ENCODE peak calls at places on chromosome 12, in seven cellular contexts. F is SK-N-SH, T is PC-3, Z is neuronal stem cell, S is fibroblast of lung, M is HCT116, R is mammary epithelial cell. Y is an unnamed sample.

GRCh38 chr12:6471992-6472366 is 1.5 kb upstream of the VAMP1 start:
- DNase-seq in F (no peak), T (no peak), Z (no peak), S (no peak), M (no peak), R (peak), Y (peak)

GRCh38 chr12:106226884-106227640 is 20.8 kb downstream of the CKAP4 start:
- DNase-seq in F (peak), T (peak), Z (peak), S (peak), M (peak), R (peak), Y (peak)

GRCh38 chr12:48828841-48829575 is 10.7 kb downstream of the CACNB3 start:
- DNase-seq in F (no peak), T (no peak), Z (no peak), S (no peak), M (no peak), R (no peak), Y (no peak)

GRCh38 chr12:117564885-117565284 is 203.5 kb upstream of the NOS1 start:
- DNase-seq in F (no peak), T (no peak), Z (peak), S (no peak), M (no peak), R (no peak), Y (no peak)

GRCh38 chr12:42910656-42911055 is 321.1 kb upstream of the PRICKLE1 start:
- DNase-seq in F (no peak), T (no peak), Z (no peak), S (no peak), M (no peak), R (peak), Y (no peak)

GRCh38 chr12:94173660-94174265 is 25.4 kb downstream of the PLXNC1 start:
- DNase-seq in F (no peak), T (no peak), Z (no peak), S (no peak), M (no peak), R (no peak), Y (no peak)

GRCh38 chr12:95554532-95555071 is 3.3 kb upstream of the USP44 start:
- DNase-seq in F (no peak), T (peak), Z (no peak), S (no peak), M (no peak), R (no peak), Y (no peak)

GRCh38 chr12:125186471-125187147 is 121.4 kb downstream of the AACS start:
- DNase-seq in F (peak), T (no peak), Z (no peak), S (peak), M (no peak), R (peak), Y (no peak)

GRCh38 chr12:79689477-79690155 is 1.1 kb downstream of the PAWR start:
- DNase-seq in F (peak), T (peak), Z (peak), S (peak), M (no peak), R (peak), Y (peak)

GRCh38 chr12:49019435-49020317 is 1.1 kb upstream of the PRKAG1 start:
- DNase-seq in F (peak), T (peak), Z (no peak), S (peak), M (no peak), R (no peak), Y (peak)

GRCh38 chr12:15268927-15269552 is 47.8 kb upstream of the RERG start:
- DNase-seq in F (peak), T (peak), Z (peak), S (peak), M (peak), R (peak), Y (peak)

GRCh38 chr12:16187684-16188083 is 89.8 kb downstream of the SLC15A5 start:
- DNase-seq in F (no peak), T (no peak), Z (no peak), S (no peak), M (no peak), R (no peak), Y (no peak)

GRCh38 chr12:64042901-64043300 is 179.2 kb downstream of the KICS2 start:
- DNase-seq in F (no peak), T (no peak), Z (no peak), S (peak), M (no peak), R (no peak), Y (peak)

GRCh38 chr12:77433799-77434198 is 368.4 kb upstream of the E2F7 start:
- DNase-seq in F (no peak), T (no peak), Z (no peak), S (peak), M (no peak), R (no peak), Y (peak)

GRCh38 chr12:6368906-6369525 is 6.3 kb downstream of the SCNN1A start:
- DNase-seq in F (no peak), T (no peak), Z (no peak), S (no peak), M (no peak), R (no peak), Y (no peak)

GRCh38 chr12:127729381-127729780 is 537.6 kb upstream of the TMEM132C start:
- DNase-seq in F (no peak), T (peak), Z (no peak), S (no peak), M (no peak), R (no peak), Y (no peak)

GRCh38 chr12:58871557-58871956 is 48.7 kb downstream of the LRIG3 start:
- DNase-seq in F (no peak), T (no peak), Z (no peak), S (peak), M (no peak), R (no peak), Y (peak)

GRCh38 chr12:113464852-113465719 is 6.6 kb downstream of the LHX5 start:
- DNase-seq in F (peak), T (no peak), Z (peak), S (no peak), M (no peak), R (no peak), Y (no peak)

GRCh38 chr12:28083816-28084678 is 106.2 kb upstream of the CCDC91 start:
- DNase-seq in F (no peak), T (no peak), Z (no peak), S (peak), M (no peak), R (no peak), Y (peak)

GRCh38 chr12:68109444-68110217 is 49.9 kb downstream of the IFNG start:
- DNase-seq in F (no peak), T (no peak), Z (no peak), S (no peak), M (no peak), R (no peak), Y (no peak)

GRCh38 chr12:52876371-52876770 is 27.6 kb upstream of the KRT78 start:
- DNase-seq in F (no peak), T (peak), Z (no peak), S (no peak), M (no peak), R (peak), Y (no peak)

GRCh38 chr12:109777544-109777943 is 55.7 kb downstream of the TRPV4 start:
- DNase-seq in F (no peak), T (peak), Z (no peak), S (peak), M (no peak), R (peak), Y (peak)

GRCh38 chr12:111406474-111407370 is 999 bp downstream of the SH2B3 start:
- DNase-seq in F (peak), T (no peak), Z (no peak), S (no peak), M (no peak), R (no peak), Y (peak)

GRCh38 chr12:56162468-56163290 is 4.5 kb downstream of the MYL6 start:
- DNase-seq in F (no peak), T (no peak), Z (no peak), S (no peak), M (no peak), R (no peak), Y (no peak)

GRCh38 chr12:69720748-69721147 is 17.9 kb upstream of the RAB3IP start:
- DNase-seq in F (no peak), T (no peak), Z (no peak), S (no peak), M (no peak), R (no peak), Y (no peak)

GRCh38 chr12:47763481-47764344 is 5.0 kb upstream of the RAPGEF3 start:
- DNase-seq in F (no peak), T (no peak), Z (no peak), S (no peak), M (no peak), R (no peak), Y (no peak)

GRCh38 chr12:119005832-119006360 is 24.6 kb downstream of the SRRM4 start:
- DNase-seq in F (peak), T (no peak), Z (no peak), S (no peak), M (no peak), R (no peak), Y (no peak)

GRCh38 chr12:110349521-110350151 is 53.9 kb downstream of the ANAPC7 start:
- DNase-seq in F (no peak), T (no peak), Z (no peak), S (no peak), M (no peak), R (no peak), Y (no peak)

DNA sequence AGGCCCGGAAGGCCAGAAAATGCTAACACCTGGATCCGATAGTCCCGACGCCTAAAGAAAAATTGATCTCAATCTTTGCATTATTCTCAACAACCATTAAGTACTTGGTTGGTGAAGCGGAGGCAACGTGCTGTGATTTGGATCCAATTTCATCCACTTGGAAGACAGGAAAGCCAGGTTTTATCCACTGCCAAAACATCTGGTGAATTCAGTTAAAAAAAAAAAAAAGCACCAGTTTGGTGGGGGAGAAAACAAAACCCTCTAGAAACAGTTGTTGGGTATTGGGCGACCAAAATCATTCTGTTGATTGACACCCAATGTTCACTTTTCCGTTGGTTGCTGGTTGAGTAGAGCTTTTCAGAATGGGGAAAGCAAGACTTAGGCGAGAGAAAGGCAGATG is 41.8 kb upstream of the MED13L start:
- DNase-seq in F (no peak), T (peak), Z (no peak), S (peak), M (no peak), R (no peak), Y (peak)
- H3K9ac ChIP-seq in F (peak), T (peak), Z (no peak), S (no peak), M (no peak), R (peak), Y (peak)

DNA sequence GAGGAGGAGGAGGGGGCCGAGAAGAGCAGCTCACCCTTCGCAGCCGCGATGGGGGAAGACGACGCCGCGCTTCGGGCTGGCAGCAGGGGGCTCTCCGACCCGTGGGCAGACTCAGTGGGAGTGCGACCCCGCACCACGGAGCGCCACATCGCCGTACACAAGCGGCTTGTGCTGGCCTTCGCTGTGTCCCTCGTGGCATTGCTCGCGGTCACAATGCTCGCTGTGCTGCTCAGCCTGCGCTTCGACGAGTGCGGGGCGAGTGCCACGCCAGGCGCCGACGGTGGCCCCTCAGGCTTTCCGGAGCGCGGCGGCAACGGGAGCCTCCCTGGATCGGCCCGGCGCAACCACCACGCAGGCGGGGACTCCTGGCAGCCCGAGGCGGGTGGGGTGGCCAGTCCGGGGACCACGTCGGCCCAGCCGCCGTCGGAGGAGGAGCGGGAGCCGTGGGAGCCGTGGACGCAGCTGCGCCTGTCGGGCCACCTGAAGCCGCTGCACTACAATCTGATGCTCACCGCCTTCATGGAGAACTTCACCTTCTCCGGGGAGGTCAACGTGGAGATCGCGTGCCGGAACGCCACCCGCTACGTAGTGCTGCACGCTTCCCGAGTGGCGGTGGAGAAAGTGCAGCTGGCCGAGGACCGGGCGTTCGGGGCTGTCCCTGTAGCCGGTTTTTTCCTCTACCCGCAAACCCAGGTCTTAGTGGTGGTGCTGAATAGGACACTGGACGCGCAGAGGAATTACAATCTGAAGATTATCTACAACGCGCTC is 745 bp downstream of the TRHDE start:
- DNase-seq in F (peak), T (peak), Z (peak), S (peak), M (no peak), R (peak), Y (peak)
- H3K4me3 ChIP-seq in F (peak), T (peak), Z (peak), S (peak), M (peak), R (peak), Y (peak)

DNA sequence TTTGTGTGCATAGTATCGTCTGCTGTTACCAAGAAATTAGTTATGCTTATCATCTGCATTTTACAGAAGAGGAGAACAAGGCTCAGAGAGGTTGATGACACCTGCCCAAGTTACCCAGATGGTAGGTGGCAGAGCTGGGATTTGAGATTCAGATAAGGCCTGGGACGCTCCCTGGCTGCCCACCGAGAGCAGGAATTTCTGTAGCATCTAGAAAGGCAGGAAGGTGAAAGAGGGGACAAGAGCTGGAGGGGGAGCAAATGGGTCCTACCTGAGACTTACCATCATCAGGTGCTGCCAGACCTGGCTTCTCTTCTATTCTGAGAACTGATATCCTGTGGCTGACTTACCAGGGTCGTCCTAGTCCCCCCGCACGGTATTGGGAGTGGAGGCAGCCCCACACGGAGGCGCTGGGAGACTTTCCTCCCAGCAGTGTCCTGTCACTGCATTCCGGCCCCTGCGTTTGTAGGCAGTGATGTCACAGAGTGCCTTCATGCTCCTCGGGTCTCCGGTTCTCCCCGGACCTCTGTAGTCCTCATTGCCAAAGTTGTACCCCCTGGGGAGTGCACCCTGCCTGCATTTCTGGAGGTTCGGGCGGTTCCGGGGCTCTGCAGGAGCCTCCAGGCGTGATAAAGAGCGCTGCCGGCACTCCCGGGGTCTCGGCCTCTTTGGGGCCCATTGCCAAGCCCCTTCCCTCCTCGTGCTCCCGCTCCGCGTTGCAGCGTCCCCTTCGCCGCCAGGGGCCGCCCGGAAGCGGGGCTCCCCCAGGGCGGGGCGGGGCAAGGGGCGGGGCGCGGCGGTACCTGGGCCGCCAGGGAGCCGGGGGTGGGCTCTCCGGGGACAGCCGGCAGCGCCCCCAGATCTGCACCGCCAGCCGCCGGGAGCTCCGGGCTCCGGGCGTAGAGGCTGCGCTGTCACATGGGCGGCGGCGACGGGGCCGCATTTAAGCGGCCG is at the start of gene CABP1:
- DNase-seq in F (peak), T (no peak), Z (peak), S (no peak), M (no peak), R (no peak), Y (peak)
- H3K9ac ChIP-seq in F (no peak), T (no peak), Z (peak), S (no peak), M (peak), R (no peak), Y (no peak)

DNA sequence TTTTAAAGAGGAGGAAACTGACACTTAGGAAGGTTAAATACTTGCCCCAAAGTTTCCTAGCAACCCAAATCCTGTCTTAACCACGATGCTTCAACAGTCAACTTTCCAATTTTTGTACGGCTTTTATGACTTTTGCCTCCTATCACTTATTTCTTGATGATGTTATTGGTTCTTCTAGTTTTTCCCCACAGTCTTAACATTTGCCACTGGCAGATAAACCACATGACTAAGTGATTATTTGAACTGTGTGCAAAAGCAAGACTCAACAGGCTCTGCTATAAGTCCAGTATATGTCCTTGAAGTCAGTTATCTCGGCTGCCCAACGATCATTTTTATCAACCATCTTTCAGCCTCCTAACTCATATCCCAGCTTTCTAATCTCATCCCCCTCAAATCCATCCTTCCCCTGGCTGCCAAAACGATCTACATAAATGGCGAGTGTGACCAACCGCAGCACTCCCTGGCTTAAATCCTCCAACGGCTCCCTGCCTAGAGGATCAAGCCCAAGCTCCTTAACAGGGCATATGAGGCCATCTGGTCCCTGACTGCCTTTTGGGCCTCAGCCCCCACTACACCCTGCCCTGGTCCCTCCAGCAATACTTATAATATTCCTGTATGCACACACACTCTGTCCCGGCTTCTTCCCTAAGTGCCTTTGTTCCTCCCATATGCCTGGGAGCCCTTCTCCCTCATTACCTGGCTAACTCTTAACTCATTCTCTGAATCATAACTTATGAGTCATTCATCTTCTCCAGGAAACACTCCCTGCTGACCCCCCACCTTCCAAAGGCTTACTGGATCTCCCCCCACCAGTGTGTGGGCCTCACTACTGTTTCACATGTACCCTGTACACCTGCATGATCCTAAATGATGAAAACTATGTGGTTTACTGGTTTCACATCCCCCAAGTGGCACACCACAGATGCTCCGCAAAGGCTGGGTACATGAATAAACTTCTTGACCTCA is 8.8 kb downstream of the VPS37B start:
- DNase-seq in F (no peak), T (peak), Z (no peak), S (no peak), M (peak), R (peak), Y (no peak)
- H3K4me3 ChIP-seq in F (no peak), T (peak), Z (no peak), S (no peak), M (peak), R (peak), Y (no peak)

GRCh38 chr12:66877886-66878285 is 199.0 kb upstream of the GRIP1 start:
- DNase-seq in F (no peak), T (no peak), Z (no peak), S (no peak), M (no peak), R (no peak), Y (no peak)
- H3K9ac ChIP-seq in F (no peak), T (no peak), Z (no peak), S (no peak), M (no peak), R (no peak), Y (no peak)

GRCh38 chr12:120542166-120542565 is 8.0 kb downstream of the RNF10 start:
- DNase-seq in F (no peak), T (no peak), Z (no peak), S (no peak), M (no peak), R (no peak), Y (no peak)

GRCh38 chr12:120544691-120545090 is 10.5 kb downstream of the RNF10 start:
- DNase-seq in F (no peak), T (peak), Z (no peak), S (no peak), M (no peak), R (no peak), Y (no peak)

GRCh38 chr12:120540445-120540844 is 6.3 kb downstream of the RNF10 start:
- DNase-seq in F (no peak), T (no peak), Z (no peak), S (no peak), M (no peak), R (peak), Y (peak)

DNA sequence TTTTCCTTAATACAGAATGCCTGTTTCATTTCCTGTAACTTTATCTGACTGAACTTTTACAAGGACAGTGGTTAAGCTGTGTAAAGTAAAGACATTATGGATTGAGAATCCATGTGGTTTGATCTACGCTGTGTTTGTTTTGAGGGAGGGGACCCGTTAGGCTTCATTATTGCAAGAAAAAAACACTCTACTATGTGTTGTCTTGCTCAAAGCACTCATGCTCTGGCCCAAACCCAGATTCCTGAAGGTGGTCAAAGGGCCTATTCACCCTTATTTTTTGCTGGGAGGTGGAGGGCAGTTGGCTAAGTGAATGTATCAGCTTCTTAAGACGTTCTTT is 11.9 kb downstream of the RNF10 start:
- DNase-seq in F (no peak), T (peak), Z (no peak), S (no peak), M (no peak), R (no peak), Y (no peak)
- H3K4me3 ChIP-seq in F (no peak), T (peak), Z (no peak), S (no peak), M (no peak), R (no peak), Y (no peak)